ENCODE peak calls at places on chromosomes 13 and 19, in five cellular contexts. H is cardiac septum; T is stimulated activated CD4-positive, alpha-beta T cell treated with anti-CD3 and anti-CD28 coated beads, Interleukin-1b, Interleukin-23, amount 100 ng/mL, for 4 hours; C is CD8-positive, alpha-beta memory T cell; Q is left ventricle myocardium superior. I is an unnamed sample.

GRCh38 chr13:80131204-80131603 is 209.7 kb downstream of the SPRY2 start:
- DNase-seq in C (no peak), Q (peak), H (no peak), T (no peak), I (peak)

GRCh38 chr19:47781590-47782318 is 3.3 kb downstream of the SELENOW start:
- DNase-seq in Q (peak), H (no peak), T (no peak), C (no peak), I (peak)

GRCh38 chr19:17070912-17071311 is 4.3 kb downstream of the HAUS8 start:
- DNase-seq in C (no peak), H (no peak), T (no peak), Q (no peak), I (no peak)

GRCh38 chr19:14265285-14266036 is 59.5 kb upstream of the ADGRL1 start:
- DNase-seq in H (no peak), T (no peak), C (no peak), Q (no peak), I (no peak)

GRCh38 chr13:75803175-75803611 is 167.1 kb downstream of the LMO7 start:
- DNase-seq in Q (no peak), T (peak), C (no peak), H (no peak), I (no peak)

GRCh38 chr13:100667894-100668293 is 6.7 kb downstream of the TMTC4 start:
- DNase-seq in C (no peak), Q (no peak), H (no peak), T (no peak), I (no peak)

GRCh38 chr19:17073869-17074627 is 1.2 kb downstream of the HAUS8 start:
- DNase-seq in C (peak), T (no peak), Q (peak), H (no peak), I (no peak)

GRCh38 chr19:54457773-54458647 is 5.6 kb downstream of the LENG9 start:
- DNase-seq in T (no peak), H (no peak), Q (no peak), C (no peak), I (no peak)

GRCh38 chr13:72295173-72295572 is 428.2 kb upstream of the DACH1 start:
- DNase-seq in C (no peak), T (no peak), H (no peak), Q (no peak), I (no peak)

GRCh38 chr19:28878862-28879566 is 333.9 kb downstream of the UQCRFS1 start:
- DNase-seq in C (peak), Q (peak), H (no peak), T (peak), I (peak)

GRCh38 chr13:79547821-79548220 is 66.9 kb downstream of the NDFIP2 start:
- DNase-seq in Q (no peak), H (no peak), T (no peak), C (no peak), I (no peak)

GRCh38 chr19:42284066-42284501 is 15.0 kb downstream of the CIC start:
- DNase-seq in Q (peak), C (peak), T (peak), H (peak), I (peak)

GRCh38 chr19:16262618-16263017 is 62.0 kb upstream of the KLF2 start:
- DNase-seq in H (no peak), T (no peak), C (no peak), Q (no peak), I (no peak)

GRCh38 chr13:98474292-98474691 is 102.6 kb downstream of the STK24 start:
- DNase-seq in H (no peak), Q (no peak), C (no peak), T (no peak), I (no peak)

GRCh38 chr19:48635263-48635965 is 1.8 kb downstream of the DBP start:
- DNase-seq in H (peak), C (peak), Q (peak), T (peak), I (peak)

GRCh38 chr13:33150146-33150545 is 133.9 kb downstream of the KL start:
- DNase-seq in Q (no peak), C (no peak), T (no peak), H (no peak), I (no peak)

GRCh38 chr19:35353635-35354034 is 4.6 kb upstream of the FFAR3 start:
- DNase-seq in Q (no peak), H (peak), C (no peak), T (no peak), I (no peak)

GRCh38 chr19:47601180-47601904 is 7.6 kb upstream of the BICRA start:
- DNase-seq in T (no peak), Q (no peak), C (no peak), H (no peak), I (no peak)

GRCh38 chr19:48613024-48613851 is 1.6 kb downstream of the FAM83E start:
- DNase-seq in H (no peak), T (no peak), Q (no peak), C (no peak), I (no peak)

GRCh38 chr13:75395901-75396300 is 86.1 kb downstream of the TBC1D4 start:
- DNase-seq in H (no peak), T (no peak), C (no peak), Q (no peak), I (no peak)

GRCh38 chr13:82654851-82655517 is 1227.3 kb downstream of the SLITRK1 start:
- DNase-seq in T (no peak), C (no peak), Q (peak), H (peak), I (peak)

GRCh38 chr19:6835501-6835900 is 51.9 kb upstream of the ADGRE1 start:
- DNase-seq in H (no peak), Q (no peak), C (no peak), T (no peak), I (no peak)

GRCh38 chr13:113907637-113908617 is 44.1 kb upstream of the GAS6 start:
- DNase-seq in Q (no peak), T (no peak), C (no peak), H (peak), I (no peak)

GRCh38 chr19:23596872-23597271 is 90.1 kb downstream of the ZNF675 start:
- DNase-seq in T (no peak), Q (no peak), H (no peak), C (no peak), I (no peak)

GRCh38 chr19:4278010-4278409 is 1.1 kb upstream of the SHD start:
- DNase-seq in Q (no peak), T (no peak), H (no peak), C (no peak), I (no peak)